ENCODE peak calls at places on chromosome 7, in eight cellular contexts. O is HL-60; T is A172; J is A549; B is activated T-helper 1 cell treated with anti-CD3 and anti-CD28 coated beads, Interleukin-12 subunit alpha, Interleukin-12 subunit beta, Interleukin-2, Interleukin-4 antibody, amounts not matched to agents 30 ng/mL and 10 ng/mL and 1 ng/mL, durations not matched to agents 14 hours and 24 hours and 36 hours; G is mesothelial cell of epicardium; X is activated naive CD8-positive, alpha-beta T cell treated with anti-CD3 and anti-CD28 coated beads, Interleukin-2, amount 50 U/mL, for 24 hours; U is DMS79 treated with DMSO at 0.1 percent for 48 hours. Y is an unnamed sample.

GRCh38 chr7:47588704-47589225 is 6.9 kb upstream of the TNS3 start:
- DNase-seq in O (no peak), T (no peak), J (peak), B (no peak), G (no peak), X (no peak), U (no peak), Y (no peak)

GRCh38 chr7:40899651-40900507 is 765.1 kb downstream of the SUGCT start:
- DNase-seq in O (no peak), T (no peak), J (no peak), B (no peak), G (no peak), X (no peak), U (no peak), Y (no peak)

GRCh38 chr7:139095194-139095659 is 14.3 kb downstream of the ZC3HAV1 start:
- DNase-seq in O (peak), T (no peak), J (no peak), B (peak), G (no peak), X (peak), U (no peak), Y (no peak)

GRCh38 chr7:96415293-96415940 is 93.5 kb upstream of the SLC25A13 start:
- DNase-seq in O (no peak), T (no peak), J (no peak), B (no peak), G (no peak), X (no peak), U (no peak), Y (no peak)

GRCh38 chr7:37411444-37412034 is 37.1 kb downstream of the ELMO1 start:
- DNase-seq in O (no peak), T (no peak), J (no peak), B (no peak), G (no peak), X (peak), U (no peak), Y (no peak)

GRCh38 chr7:66741-67140 is 125.6 kb upstream of the FAM20C start:
- DNase-seq in O (no peak), T (no peak), J (no peak), B (no peak), G (no peak), X (no peak), U (no peak), Y (no peak)

GRCh38 chr7:101231644-101232043 is 6.0 kb downstream of the CLDN15 start:
- DNase-seq in O (no peak), T (no peak), J (no peak), B (no peak), G (no peak), X (no peak), U (no peak), Y (no peak)

GRCh38 chr7:105015631-105015965 is 1.6 kb downstream of the KMT2E start:
- DNase-seq in O (no peak), T (peak), J (no peak), B (no peak), G (no peak), X (peak), U (peak), Y (no peak)

GRCh38 chr7:40213291-40213690 is 78.5 kb downstream of the SUGCT start:
- DNase-seq in O (no peak), T (no peak), J (no peak), B (no peak), G (no peak), X (no peak), U (no peak), Y (no peak)

GRCh38 chr7:80186721-80187120 is 52.1 kb downstream of the GNAI1 start:
- DNase-seq in O (no peak), T (no peak), J (no peak), B (no peak), G (no peak), X (no peak), U (no peak), Y (no peak)

GRCh38 chr7:149716007-149716931 is 57.1 kb downstream of the ZNF467 start:
- DNase-seq in O (no peak), T (no peak), J (peak), B (no peak), G (peak), X (no peak), U (no peak), Y (no peak)

GRCh38 chr7:25515876-25516275 is 287.6 kb upstream of the NPVF start:
- DNase-seq in O (no peak), T (no peak), J (no peak), B (no peak), G (no peak), X (no peak), U (no peak), Y (no peak)

GRCh38 chr7:13829914-13830603 is 159.4 kb downstream of the ETV1 start:
- DNase-seq in O (no peak), T (no peak), J (no peak), B (no peak), G (no peak), X (no peak), U (no peak), Y (no peak)

GRCh38 chr7:66839814-66840213 is 81.2 kb upstream of the TMEM248 start:
- DNase-seq in O (no peak), T (no peak), J (no peak), B (no peak), G (no peak), X (no peak), U (no peak), Y (no peak)

GRCh38 chr7:16660702-16661464 is 14.9 kb downstream of the BZW2 start:
- DNase-seq in O (no peak), T (peak), J (peak), B (no peak), G (no peak), X (no peak), U (no peak), Y (no peak)

GRCh38 chr7:2163565-2163964 is 69.2 kb downstream of the MAD1L1 start:
- DNase-seq in O (no peak), T (no peak), J (no peak), B (no peak), G (no peak), X (no peak), U (peak), Y (no peak)

GRCh38 chr7:6530626-6531491 is 20.4 kb downstream of the GRID2IP start:
- DNase-seq in O (no peak), T (no peak), J (no peak), B (no peak), G (no peak), X (peak), U (peak), Y (no peak)

GRCh38 chr7:1345796-1346532 is 113.3 kb downstream of the UNCX start:
- DNase-seq in O (no peak), T (no peak), J (no peak), B (no peak), G (no peak), X (no peak), U (no peak), Y (no peak)

GRCh38 chr7:137283147-137283546 is 60.4 kb downstream of the PTN start:
- DNase-seq in O (no peak), T (no peak), J (no peak), B (no peak), G (no peak), X (no peak), U (no peak), Y (no peak)

GRCh38 chr7:92421676-92422435 is 25.4 kb upstream of the GATAD1 start:
- DNase-seq in O (no peak), T (no peak), J (no peak), B (no peak), G (peak), X (no peak), U (peak), Y (no peak)

GRCh38 chr7:82388138-82388537 is 55.4 kb downstream of the CACNA2D1 start:
- DNase-seq in O (no peak), T (no peak), J (no peak), B (no peak), G (no peak), X (no peak), U (no peak), Y (no peak)

GRCh38 chr7:132092106-132092505 is 484.2 kb downstream of the PLXNA4 start:
- DNase-seq in O (no peak), T (no peak), J (no peak), B (no peak), G (no peak), X (no peak), U (peak), Y (no peak)

GRCh38 chr7:121195859-121196588 is 132.8 kb upstream of the WNT16 start:
- DNase-seq in O (no peak), T (no peak), J (no peak), B (no peak), G (no peak), X (no peak), U (no peak), Y (no peak)

GRCh38 chr7:151244156-151244870 is 4.2 kb downstream of the SMARCD3 start:
- DNase-seq in O (no peak), T (peak), J (peak), B (peak), G (peak), X (peak), U (peak), Y (no peak)

GRCh38 chr7:149090397-149091195 is at the start of gene ZNF786:
- DNase-seq in O (peak), T (peak), J (peak), B (peak), G (peak), X (peak), U (peak), Y (peak)

GRCh38 chr7:151687523-151688235 is 168.0 kb upstream of the RHEB start:
- DNase-seq in O (no peak), T (peak), J (peak), B (no peak), G (peak), X (no peak), U (no peak), Y (peak)

GRCh38 chr7:130032698-130033097 is 18.5 kb downstream of the ZC3HC1 start:
- DNase-seq in O (no peak), T (no peak), J (no peak), B (no peak), G (no peak), X (no peak), U (no peak), Y (no peak)

GRCh38 chr7:34066968-34067367 is 161.6 kb downstream of the BMPER start:
- DNase-seq in O (no peak), T (peak), J (no peak), B (no peak), G (no peak), X (no peak), U (peak), Y (no peak)

GRCh38 chr7:101608772-101609713 is 20.1 kb downstream of the MYL10 start:
- DNase-seq in O (no peak), T (no peak), J (no peak), B (no peak), G (peak), X (no peak), U (peak), Y (no peak)

GRCh38 chr7:2138146-2138765 is 94.5 kb downstream of the MAD1L1 start:
- DNase-seq in O (peak), T (no peak), J (no peak), B (no peak), G (no peak), X (peak), U (peak), Y (no peak)

GRCh38 chr7:158150234-158150633 is 437.4 kb downstream of the PTPRN2 start:
- DNase-seq in O (no peak), T (no peak), J (no peak), B (no peak), G (no peak), X (no peak), U (no peak), Y (no peak)

GRCh38 chr7:102433319-102434038 is at the start of gene ORAI2:
- DNase-seq in O (peak), T (peak), J (peak), B (peak), G (peak), X (peak), U (peak), Y (no peak)

GRCh38 chr7:12436896-12437535 is 33.4 kb upstream of the VWDE start:
- DNase-seq in O (no peak), T (peak), J (peak), B (no peak), G (no peak), X (no peak), U (no peak), Y (no peak)

GRCh38 chr7:6502886-6503285 is 48.4 kb downstream of the GRID2IP start:
- DNase-seq in O (no peak), T (no peak), J (no peak), B (no peak), G (no peak), X (no peak), U (peak), Y (no peak)

GRCh38 chr7:42878303-42878702 is 33.6 kb downstream of the C7orf25 start:
- DNase-seq in O (peak), T (no peak), J (no peak), B (no peak), G (no peak), X (no peak), U (no peak), Y (no peak)

GRCh38 chr7:29299986-29300609 is 105.5 kb downstream of the CHN2 start:
- DNase-seq in O (no peak), T (no peak), J (no peak), B (no peak), G (no peak), X (no peak), U (no peak), Y (no peak)